ENCODE peak calls at places on chromosomes 6 and 20, in five cellular contexts. S is lower lobe of right lung, P is suprapubic skin, D is substantia nigra, N is psoas muscle. E is an unnamed sample.

GRCh38 chr20:62824476-62825287 is 7.8 kb downstream of the COL9A3 start:
- DNase-seq in P (no peak), S (no peak), N (no peak), D (no peak), E (no peak)

GRCh38 chr6:100719883-100720682 is 161.0 kb downstream of the ASCC3 start:
- DNase-seq in D (no peak), N (no peak), S (no peak), P (no peak), E (no peak)

GRCh38 chr20:58891686-58892125 is 39.2 kb downstream of the GNAS start:
- DNase-seq in S (peak), D (no peak), N (peak), P (no peak), E (peak)

GRCh38 chr6:8623441-8623840 is 188.1 kb upstream of the SLC35B3 start:
- DNase-seq in S (no peak), P (no peak), D (no peak), N (no peak), E (no peak)

GRCh38 chr20:60490184-60490583 is 532.0 kb downstream of the CDH26 start:
- DNase-seq in D (no peak), S (no peak), N (no peak), P (no peak), E (no peak)

GRCh38 chr20:55880361-55880760 is 125.0 kb downstream of the CBLN4 start:
- DNase-seq in D (no peak), P (no peak), S (no peak), N (no peak), E (no peak)

GRCh38 chr20:62952373-62953166 is at the start of gene SLC17A9:
- DNase-seq in P (peak), N (peak), D (peak), S (peak), E (no peak)

GRCh38 chr6:158869010-158869603 is 49.9 kb upstream of the EZR start:
- DNase-seq in N (no peak), S (no peak), P (peak), D (no peak), E (no peak)

GRCh38 chr6:84553527-84553926 is 210.9 kb downstream of the TBX18 start:
- DNase-seq in D (no peak), P (no peak), S (no peak), N (no peak), E (no peak)

GRCh38 chr6:155455766-155456165 is at the start of gene NOX3:
- DNase-seq in P (no peak), D (no peak), N (no peak), S (no peak), E (no peak)

GRCh38 chr6:106444777-106445507 is 84.4 kb downstream of the CRYBG1 start:
- DNase-seq in S (no peak), N (no peak), P (no peak), D (no peak), E (no peak)

GRCh38 chr6:163897669-163898068 is 483.2 kb downstream of the QKI start:
- DNase-seq in S (no peak), D (no peak), N (no peak), P (no peak), E (no peak)

GRCh38 chr20:4951299-4951698 is 50.0 kb downstream of the SLC23A2 start:
- DNase-seq in D (no peak), N (no peak), S (no peak), P (no peak), E (no peak)

GRCh38 chr6:150201791-150202329 is 59.0 kb downstream of the PPP1R14C start:
- DNase-seq in S (no peak), D (no peak), P (no peak), N (no peak), E (no peak)

GRCh38 chr6:80438728-80439127 is 332.3 kb downstream of the BCKDHB start:
- DNase-seq in P (no peak), D (no peak), S (no peak), N (no peak), E (no peak)

GRCh38 chr6:21494505-21494904 is 99.0 kb upstream of the SOX4 start:
- DNase-seq in N (no peak), S (no peak), P (no peak), D (no peak), E (no peak)

GRCh38 chr6:163960128-163960527 is 545.6 kb downstream of the QKI start:
- DNase-seq in N (no peak), P (no peak), S (no peak), D (no peak), E (no peak)

GRCh38 chr20:10131612-10132345 is 86.9 kb upstream of the SNAP25 start:
- DNase-seq in D (peak), S (no peak), N (no peak), P (no peak), E (peak)

GRCh38 chr20:57244627-57245214 is 21.7 kb downstream of the BMP7 start:
- DNase-seq in N (no peak), D (no peak), P (no peak), S (no peak), E (no peak)

GRCh38 chr20:42378826-42379225 is 760.6 kb upstream of the CHD6 start:
- DNase-seq in S (no peak), N (no peak), P (no peak), D (no peak), E (peak)

GRCh38 chr6:166683477-166683876 is 56.4 kb upstream of the RPS6KA2 start:
- DNase-seq in P (no peak), N (no peak), S (no peak), D (no peak), E (no peak)

GRCh38 chr20:44081888-44082287 is 105.1 kb downstream of the JPH2 start:
- DNase-seq in N (no peak), D (no peak), P (no peak), S (no peak), E (no peak)

GRCh38 chr6:161434921-161435411 is 161.1 kb upstream of the AGPAT4 start:
- DNase-seq in N (no peak), P (no peak), D (no peak), S (no peak), E (no peak)

GRCh38 chr6:1890987-1891386 is 281.3 kb downstream of the FOXC1 start:
- DNase-seq in D (no peak), P (no peak), N (no peak), S (no peak), E (no peak)

GRCh38 chr6:45586216-45587171 is 208.8 kb upstream of the SUPT3H start:
- DNase-seq in D (no peak), S (no peak), P (no peak), N (no peak), E (no peak)

GRCh38 chr6:35663001-35663400 is 25.7 kb downstream of the FKBP5 start:
- DNase-seq in N (peak), P (no peak), S (no peak), D (no peak), E (no peak)

GRCh38 chr6:741410-742339 is 48.7 kb upstream of the EXOC2 start:
- DNase-seq in S (no peak), D (no peak), N (no peak), P (no peak), E (no peak)

GRCh38 chr6:51120016-51120415 is 301.3 kb downstream of the TFAP2B start:
- DNase-seq in D (no peak), S (no peak), P (no peak), N (no peak), E (no peak)

GRCh38 chr6:154154389-154154967 is 115.4 kb downstream of the OPRM1 start:
- DNase-seq in D (peak), N (no peak), S (no peak), P (peak), E (peak)

GRCh38 chr6:12066297-12066696 is 54.2 kb downstream of the HIVEP1 start:
- DNase-seq in P (no peak), D (no peak), S (no peak), N (no peak), E (no peak)

GRCh38 chr6:132919476-132919875 is 105.1 kb downstream of the RPS12 start:
- DNase-seq in P (no peak), S (peak), N (peak), D (no peak), E (no peak)

GRCh38 chr20:34525709-34526416 is 9.6 kb downstream of the DYNLRB1 start:
- DNase-seq in N (peak), P (peak), S (peak), D (no peak), E (no peak)

GRCh38 chr6:145736854-145737181 is 1.5 kb upstream of the EPM2A start:
- DNase-seq in N (no peak), P (no peak), D (no peak), S (no peak), E (no peak)
- H3K27ac ChIP-seq in N (peak), P (peak), D (no peak), S (peak), E (no peak)

DNA sequence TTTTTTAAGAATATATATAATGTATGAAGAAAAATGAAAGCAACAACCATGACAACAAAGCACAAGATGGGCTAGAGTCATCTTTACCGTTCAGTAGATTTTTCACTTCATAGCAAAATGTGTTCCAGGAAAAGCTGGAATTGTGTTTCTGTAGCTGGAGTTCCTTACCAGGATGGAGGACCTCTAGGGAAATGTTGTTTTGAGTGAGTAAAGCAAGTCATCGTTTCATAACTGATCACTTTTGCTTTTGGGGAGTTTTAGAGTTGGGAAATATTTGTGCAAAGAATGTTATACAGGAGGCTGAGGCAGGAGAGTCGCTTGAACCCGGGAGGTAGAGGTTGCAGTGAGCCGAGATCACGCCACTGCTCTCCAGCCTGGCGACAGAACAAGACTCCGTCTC is 151.6 kb downstream of the SASH1 start:
- DNase-seq in S (no peak), D (no peak), P (no peak), N (no peak), E (no peak)
- H3K27ac ChIP-seq in S (no peak), D (peak), P (peak), N (peak), E (peak)

GRCh38 chr6:39824030-39824926 is 32.1 kb downstream of the DAAM2 start:
- DNase-seq in N (peak), D (no peak), S (no peak), P (no peak), E (no peak)
- H3K27ac ChIP-seq in N (peak), D (peak), S (peak), P (peak), E (peak)

DNA sequence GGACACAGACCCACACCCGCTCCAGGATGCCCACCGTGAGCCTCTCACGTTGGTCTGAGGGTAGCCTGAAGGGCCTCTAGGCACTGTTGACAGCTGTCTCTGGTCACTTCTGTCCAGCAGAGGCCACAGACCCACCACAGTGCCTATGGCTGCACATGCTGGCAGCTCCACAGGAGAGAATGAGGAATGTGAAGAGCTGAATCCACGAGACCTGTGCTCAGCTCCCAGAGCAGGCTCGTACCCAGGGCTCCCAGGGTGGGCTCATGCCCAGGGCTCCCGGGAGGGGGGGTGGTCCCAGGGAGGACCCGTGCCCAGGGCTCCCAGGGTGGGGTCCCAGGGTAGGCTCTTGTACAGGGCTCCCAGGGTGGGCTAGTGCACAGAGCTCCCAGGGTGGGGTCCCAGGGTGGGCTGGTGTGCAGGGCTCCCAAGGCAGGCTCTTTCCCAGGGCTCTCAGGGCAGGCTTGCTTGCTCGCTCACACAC is 201.0 kb downstream of the SYNDIG1 start:
- DNase-seq in N (no peak), S (no peak), D (no peak), P (peak), E (no peak)
- H3K27ac ChIP-seq in N (no peak), S (no peak), D (no peak), P (no peak), E (no peak)

GRCh38 chr6:7171733-7172132 is 64.0 kb downstream of the RREB1 start:
- DNase-seq in N (no peak), P (no peak), D (no peak), S (no peak), E (no peak)

GRCh38 chr6:7170117-7170732 is 62.5 kb downstream of the RREB1 start:
- DNase-seq in S (no peak), D (no peak), N (no peak), P (no peak), E (no peak)

GRCh38 chr6:7166410-7167293 is 58.9 kb downstream of the RREB1 start:
- DNase-seq in S (peak), N (no peak), P (no peak), D (no peak), E (no peak)

GRCh38 chr6:7171119-7171518 is 63.4 kb downstream of the RREB1 start:
- DNase-seq in D (no peak), S (no peak), N (no peak), P (no peak), E (no peak)

GRCh38 chr6:7169296-7169721 is 61.5 kb downstream of the RREB1 start:
- DNase-seq in N (peak), P (no peak), S (no peak), D (no peak), E (no peak)
- H3K27ac ChIP-seq in N (peak), P (peak), S (peak), D (no peak), E (no peak)

E was measured in caudate nucleus.